ENCODE peak calls at places on chromosomes 12 and 14, in seven cellular contexts. One of them, this sample, is unnamed.

GRCh38 chr14:54138024-54138353 is 181.4 kb upstream of the BMP4 start:
- DNase-seq in astrocyte of the cerebellum: no peak
- DNase-seq in GM13977: no peak
- DNase-seq in activated B cell treated with CpG ODN at 0.5 μM for 24 hours: no peak
- DNase-seq in fibroblast of the aortic adventitia: peak
- DNase-seq in CD8-positive, alpha-beta T cell: no peak
- DNase-seq in IMR-90: no peak
- DNase-seq in this sample: no peak

GRCh38 chr12:132541996-132542395 is 52.0 kb downstream of the FBRSL1 start:
- DNase-seq in astrocyte of the cerebellum: no peak
- DNase-seq in GM13977: no peak
- DNase-seq in activated B cell treated with CpG ODN at 0.5 μM for 24 hours: no peak
- DNase-seq in fibroblast of the aortic adventitia: no peak
- DNase-seq in CD8-positive, alpha-beta T cell: no peak
- DNase-seq in IMR-90: no peak
- DNase-seq in this sample: no peak

GRCh38 chr12:104569348-104570173 is 112.8 kb downstream of the CHST11 start:
- DNase-seq in astrocyte of the cerebellum: no peak
- DNase-seq in GM13977: peak
- DNase-seq in activated B cell treated with CpG ODN at 0.5 μM for 24 hours: peak
- DNase-seq in fibroblast of the aortic adventitia: no peak
- DNase-seq in CD8-positive, alpha-beta T cell: peak
- DNase-seq in IMR-90: no peak
- DNase-seq in this sample: peak

GRCh38 chr12:130155416-130156073 is 6.7 kb upstream of the FZD10 start:
- DNase-seq in astrocyte of the cerebellum: no peak
- DNase-seq in GM13977: no peak
- DNase-seq in activated B cell treated with CpG ODN at 0.5 μM for 24 hours: no peak
- DNase-seq in fibroblast of the aortic adventitia: no peak
- DNase-seq in CD8-positive, alpha-beta T cell: no peak
- DNase-seq in IMR-90: no peak
- DNase-seq in this sample: no peak

GRCh38 chr12:12685305-12685704 is 10.7 kb downstream of the GPR19 start:
- DNase-seq in astrocyte of the cerebellum: no peak
- DNase-seq in GM13977: no peak
- DNase-seq in activated B cell treated with CpG ODN at 0.5 μM for 24 hours: no peak
- DNase-seq in fibroblast of the aortic adventitia: no peak
- DNase-seq in CD8-positive, alpha-beta T cell: no peak
- DNase-seq in IMR-90: no peak
- DNase-seq in this sample: no peak

GRCh38 chr12:104133861-104134260 is 4.1 kb downstream of the NFYB start:
- DNase-seq in astrocyte of the cerebellum: no peak
- DNase-seq in GM13977: no peak
- DNase-seq in activated B cell treated with CpG ODN at 0.5 μM for 24 hours: no peak
- DNase-seq in fibroblast of the aortic adventitia: no peak
- DNase-seq in CD8-positive, alpha-beta T cell: no peak
- DNase-seq in IMR-90: peak
- DNase-seq in this sample: no peak

GRCh38 chr14:95481391-95482022 is 34.9 kb downstream of the SYNE3 start:
- DNase-seq in astrocyte of the cerebellum: no peak
- DNase-seq in GM13977: no peak
- DNase-seq in activated B cell treated with CpG ODN at 0.5 μM for 24 hours: no peak
- DNase-seq in fibroblast of the aortic adventitia: no peak
- DNase-seq in CD8-positive, alpha-beta T cell: no peak
- DNase-seq in IMR-90: no peak
- DNase-seq in this sample: no peak

GRCh38 chr12:65123435-65124063 is 2.4 kb upstream of the WIF1 start:
- DNase-seq in astrocyte of the cerebellum: peak
- DNase-seq in GM13977: peak
- DNase-seq in activated B cell treated with CpG ODN at 0.5 μM for 24 hours: no peak
- DNase-seq in fibroblast of the aortic adventitia: peak
- DNase-seq in CD8-positive, alpha-beta T cell: no peak
- DNase-seq in IMR-90: peak
- DNase-seq in this sample: peak

GRCh38 chr12:40033260-40033649 is 72.6 kb downstream of the SLC2A13 start:
- DNase-seq in astrocyte of the cerebellum: no peak
- DNase-seq in GM13977: no peak
- DNase-seq in activated B cell treated with CpG ODN at 0.5 μM for 24 hours: no peak
- DNase-seq in fibroblast of the aortic adventitia: no peak
- DNase-seq in CD8-positive, alpha-beta T cell: no peak
- DNase-seq in IMR-90: no peak
- DNase-seq in this sample: no peak

GRCh38 chr14:92783813-92784431 is 10.2 kb upstream of the GOLGA5 start:
- DNase-seq in astrocyte of the cerebellum: peak
- DNase-seq in GM13977: peak
- DNase-seq in activated B cell treated with CpG ODN at 0.5 μM for 24 hours: no peak
- DNase-seq in fibroblast of the aortic adventitia: peak
- DNase-seq in CD8-positive, alpha-beta T cell: no peak
- DNase-seq in IMR-90: peak
- DNase-seq in this sample: peak

GRCh38 chr14:68667313-68667791 is 125.5 kb downstream of the ZFP36L1 start:
- DNase-seq in astrocyte of the cerebellum: peak
- DNase-seq in GM13977: no peak
- DNase-seq in activated B cell treated with CpG ODN at 0.5 μM for 24 hours: no peak
- DNase-seq in fibroblast of the aortic adventitia: peak
- DNase-seq in CD8-positive, alpha-beta T cell: no peak
- DNase-seq in IMR-90: peak
- DNase-seq in this sample: no peak

GRCh38 chr12:132689227-132689626 is 1.8 kb downstream of the PXMP2 start:
- DNase-seq in astrocyte of the cerebellum: no peak
- DNase-seq in GM13977: no peak
- DNase-seq in activated B cell treated with CpG ODN at 0.5 μM for 24 hours: no peak
- DNase-seq in fibroblast of the aortic adventitia: no peak
- DNase-seq in CD8-positive, alpha-beta T cell: no peak
- DNase-seq in IMR-90: no peak
- DNase-seq in this sample: no peak

GRCh38 chr14:28754209-28754985 is 12.2 kb upstream of the FOXG1 start:
- DNase-seq in astrocyte of the cerebellum: no peak
- DNase-seq in GM13977: peak
- DNase-seq in activated B cell treated with CpG ODN at 0.5 μM for 24 hours: no peak
- DNase-seq in fibroblast of the aortic adventitia: peak
- DNase-seq in CD8-positive, alpha-beta T cell: no peak
- DNase-seq in IMR-90: peak
- DNase-seq in this sample: peak

GRCh38 chr12:28767836-28768348 is 381.2 kb upstream of the FAR2 start:
- DNase-seq in astrocyte of the cerebellum: no peak
- DNase-seq in GM13977: no peak
- DNase-seq in activated B cell treated with CpG ODN at 0.5 μM for 24 hours: no peak
- DNase-seq in fibroblast of the aortic adventitia: peak
- DNase-seq in CD8-positive, alpha-beta T cell: no peak
- DNase-seq in IMR-90: peak
- DNase-seq in this sample: no peak

GRCh38 chr14:90490727-90491050 is 93.9 kb downstream of the CALM1 start:
- DNase-seq in astrocyte of the cerebellum: no peak
- DNase-seq in GM13977: no peak
- DNase-seq in activated B cell treated with CpG ODN at 0.5 μM for 24 hours: no peak
- DNase-seq in fibroblast of the aortic adventitia: no peak
- DNase-seq in CD8-positive, alpha-beta T cell: no peak
- DNase-seq in IMR-90: no peak
- DNase-seq in this sample: peak

GRCh38 chr12:58833844-58834243 is 86.5 kb downstream of the LRIG3 start:
- DNase-seq in astrocyte of the cerebellum: no peak
- DNase-seq in GM13977: no peak
- DNase-seq in activated B cell treated with CpG ODN at 0.5 μM for 24 hours: no peak
- DNase-seq in fibroblast of the aortic adventitia: no peak
- DNase-seq in CD8-positive, alpha-beta T cell: no peak
- DNase-seq in IMR-90: no peak
- DNase-seq in this sample: no peak

GRCh38 chr12:68613209-68613904 is 2.7 kb downstream of the RAP1B start:
- DNase-seq in astrocyte of the cerebellum: no peak
- DNase-seq in GM13977: no peak
- DNase-seq in activated B cell treated with CpG ODN at 0.5 μM for 24 hours: no peak
- DNase-seq in fibroblast of the aortic adventitia: no peak
- DNase-seq in CD8-positive, alpha-beta T cell: no peak
- DNase-seq in IMR-90: no peak
- DNase-seq in this sample: no peak

GRCh38 chr14:33679461-33680225 is 271.2 kb downstream of the EGLN3 start:
- DNase-seq in astrocyte of the cerebellum: peak
- DNase-seq in GM13977: no peak
- DNase-seq in activated B cell treated with CpG ODN at 0.5 μM for 24 hours: no peak
- DNase-seq in fibroblast of the aortic adventitia: peak
- DNase-seq in CD8-positive, alpha-beta T cell: no peak
- DNase-seq in IMR-90: peak
- DNase-seq in this sample: no peak

GRCh38 chr14:68584786-68585185 is 208.1 kb downstream of the ZFP36L1 start:
- DNase-seq in astrocyte of the cerebellum: no peak
- DNase-seq in GM13977: no peak
- DNase-seq in activated B cell treated with CpG ODN at 0.5 μM for 24 hours: no peak
- DNase-seq in fibroblast of the aortic adventitia: no peak
- DNase-seq in CD8-positive, alpha-beta T cell: no peak
- DNase-seq in IMR-90: no peak
- DNase-seq in this sample: no peak

DNA sequence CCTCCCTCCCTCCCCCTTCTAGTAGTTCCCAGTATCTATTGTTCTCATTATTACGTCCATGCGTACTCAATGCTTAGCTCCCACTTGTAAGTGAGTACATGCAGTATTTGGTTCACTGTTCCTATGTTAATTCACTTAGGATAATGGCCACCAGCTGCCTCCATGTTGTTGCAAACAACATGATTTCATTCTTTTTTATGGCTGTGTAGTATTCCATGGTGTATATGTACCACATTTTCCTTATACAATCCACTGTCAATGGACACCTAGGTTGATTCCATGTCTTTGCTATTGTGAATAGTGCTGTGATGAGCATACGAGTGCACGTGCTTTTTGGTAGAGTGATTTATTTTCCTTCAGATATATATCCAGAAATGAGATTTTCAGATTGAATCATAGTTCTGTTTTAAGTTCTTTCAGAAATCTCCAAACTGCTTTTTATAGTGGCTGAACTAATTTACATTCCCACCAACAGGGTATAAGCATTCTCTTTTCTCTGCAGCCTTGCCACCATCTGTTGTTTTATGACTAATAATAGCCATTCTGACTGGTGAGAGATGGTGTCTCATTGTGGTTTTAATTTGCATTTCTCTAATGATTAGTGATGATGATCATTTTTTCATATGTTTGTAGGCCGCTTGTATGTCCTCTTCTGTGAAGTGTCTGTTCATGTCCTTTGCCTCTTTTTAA is 17.9 kb upstream of the CLEC7A start:
- DNase-seq in astrocyte of the cerebellum: no peak
- DNase-seq in GM13977: no peak
- DNase-seq in activated B cell treated with CpG ODN at 0.5 μM for 24 hours: no peak
- DNase-seq in fibroblast of the aortic adventitia: no peak
- DNase-seq in CD8-positive, alpha-beta T cell: no peak
- DNase-seq in IMR-90: no peak
- DNase-seq in this sample: no peak
- TF ChIP-seq CTCF in astrocyte of the cerebellum: no peak
- TF ChIP-seq CTCF in GM13977: no peak
- TF ChIP-seq CTCF in activated B cell treated with CpG ODN at 0.5 μM for 24 hours: no peak
- TF ChIP-seq CTCF in fibroblast of the aortic adventitia: no peak
- TF ChIP-seq CTCF in CD8-positive, alpha-beta T cell: no peak
- TF ChIP-seq CTCF in IMR-90: no peak
- TF ChIP-seq CTCF in this sample: no peak

DNA sequence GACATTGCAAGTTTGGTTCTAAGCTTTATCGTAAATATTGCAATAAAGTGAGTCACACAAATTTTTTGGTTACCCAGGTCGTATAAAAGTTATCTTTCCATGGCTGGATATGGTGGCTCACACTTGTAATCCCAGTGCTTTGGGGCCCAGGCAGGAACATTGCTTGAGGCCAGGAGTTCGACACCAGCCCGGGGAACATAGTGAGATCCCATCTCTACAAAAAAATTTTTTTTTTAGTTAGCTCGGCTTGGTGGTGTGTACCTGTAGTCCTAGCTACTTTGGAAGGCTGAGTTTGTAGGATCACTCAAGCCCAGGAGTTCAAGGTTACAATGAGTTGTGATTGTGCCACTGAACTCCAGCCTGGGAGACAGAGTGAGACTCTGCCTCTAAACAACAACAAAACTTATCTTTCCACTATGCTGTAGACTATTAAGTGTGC is 24.4 kb downstream of the PRORP start:
- DNase-seq in astrocyte of the cerebellum: no peak
- DNase-seq in GM13977: no peak
- DNase-seq in activated B cell treated with CpG ODN at 0.5 μM for 24 hours: no peak
- DNase-seq in fibroblast of the aortic adventitia: no peak
- DNase-seq in CD8-positive, alpha-beta T cell: no peak
- DNase-seq in IMR-90: no peak
- DNase-seq in this sample: no peak
- TF ChIP-seq CTCF in astrocyte of the cerebellum: no peak
- TF ChIP-seq CTCF in GM13977: no peak
- TF ChIP-seq CTCF in activated B cell treated with CpG ODN at 0.5 μM for 24 hours: no peak
- TF ChIP-seq CTCF in fibroblast of the aortic adventitia: no peak
- TF ChIP-seq CTCF in CD8-positive, alpha-beta T cell: no peak
- TF ChIP-seq CTCF in IMR-90: no peak
- TF ChIP-seq CTCF in this sample: no peak

GRCh38 chr14:73007835-73008234 is 19.1 kb downstream of the ZFYVE1 start:
- DNase-seq in astrocyte of the cerebellum: no peak
- DNase-seq in GM13977: no peak
- DNase-seq in activated B cell treated with CpG ODN at 0.5 μM for 24 hours: no peak
- DNase-seq in fibroblast of the aortic adventitia: no peak
- DNase-seq in CD8-positive, alpha-beta T cell: no peak
- DNase-seq in IMR-90: no peak
- DNase-seq in this sample: no peak
- TF ChIP-seq CTCF in astrocyte of the cerebellum: no peak
- TF ChIP-seq CTCF in GM13977: no peak
- TF ChIP-seq CTCF in activated B cell treated with CpG ODN at 0.5 μM for 24 hours: no peak
- TF ChIP-seq CTCF in fibroblast of the aortic adventitia: no peak
- TF ChIP-seq CTCF in CD8-positive, alpha-beta T cell: no peak
- TF ChIP-seq CTCF in IMR-90: no peak
- TF ChIP-seq CTCF in this sample: no peak

DNA sequence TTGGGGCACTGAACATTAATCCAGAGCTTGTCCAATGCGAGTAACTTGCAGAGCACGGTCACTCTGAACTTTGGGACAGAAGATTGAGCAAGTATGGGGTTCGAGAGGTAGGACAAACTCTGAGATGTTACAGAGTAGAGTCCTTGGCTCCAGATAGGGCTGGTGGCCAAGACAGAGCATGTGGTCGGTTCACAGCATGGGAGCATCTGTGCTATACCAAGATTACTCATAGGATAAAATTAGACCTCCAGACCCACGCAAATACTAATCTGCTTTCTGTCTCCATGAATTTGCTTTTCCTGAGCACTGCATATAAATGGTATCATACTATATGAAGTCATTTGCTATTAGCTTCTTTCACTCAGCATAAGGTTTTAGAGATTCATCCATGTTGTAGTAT is 93.4 kb upstream of the TBX5 start:
- DNase-seq in astrocyte of the cerebellum: no peak
- DNase-seq in GM13977: no peak
- DNase-seq in activated B cell treated with CpG ODN at 0.5 μM for 24 hours: no peak
- DNase-seq in fibroblast of the aortic adventitia: no peak
- DNase-seq in CD8-positive, alpha-beta T cell: no peak
- DNase-seq in IMR-90: peak
- DNase-seq in this sample: no peak
- TF ChIP-seq CTCF in astrocyte of the cerebellum: no peak
- TF ChIP-seq CTCF in GM13977: no peak
- TF ChIP-seq CTCF in activated B cell treated with CpG ODN at 0.5 μM for 24 hours: no peak
- TF ChIP-seq CTCF in fibroblast of the aortic adventitia: no peak
- TF ChIP-seq CTCF in CD8-positive, alpha-beta T cell: no peak
- TF ChIP-seq CTCF in IMR-90: no peak
- TF ChIP-seq CTCF in this sample: no peak

GRCh38 chr14:78029471-78030372 is 140.5 kb upstream of the NRXN3 start:
- DNase-seq in astrocyte of the cerebellum: no peak
- DNase-seq in GM13977: no peak
- DNase-seq in activated B cell treated with CpG ODN at 0.5 μM for 24 hours: no peak
- DNase-seq in fibroblast of the aortic adventitia: peak
- DNase-seq in CD8-positive, alpha-beta T cell: no peak
- DNase-seq in IMR-90: no peak
- DNase-seq in this sample: no peak
- TF ChIP-seq CTCF in astrocyte of the cerebellum: peak
- TF ChIP-seq CTCF in GM13977: no peak
- TF ChIP-seq CTCF in activated B cell treated with CpG ODN at 0.5 μM for 24 hours: no peak
- TF ChIP-seq CTCF in fibroblast of the aortic adventitia: peak
- TF ChIP-seq CTCF in CD8-positive, alpha-beta T cell: no peak
- TF ChIP-seq CTCF in IMR-90: no peak
- TF ChIP-seq CTCF in this sample: no peak

This sample was measured in GM13976.